ENCODE peak calls at places on chromosomes 2 and 18, in four cellular contexts. D, P, M and G are unnamed samples.

GRCh38 chr2:17672583-17673317 is 80.9 kb downstream of the SMC6 start:
- DNase-seq in D (no peak), P (no peak), M (no peak), G (no peak)

GRCh38 chr2:5932556-5933469 is 240.6 kb downstream of the SOX11 start:
- DNase-seq in D (no peak), P (no peak), M (no peak), G (peak)

GRCh38 chr18:62788111-62788510 is 72.8 kb downstream of the PHLPP1 start:
- DNase-seq in D (no peak), P (no peak), M (no peak), G (no peak)

GRCh38 chr2:12341919-12342318 is 374.8 kb upstream of the TRIB2 start:
- DNase-seq in D (no peak), P (no peak), M (no peak), G (no peak)

GRCh38 chr18:32771871-32772499 is 838 bp downstream of the KLHL14 start:
- DNase-seq in D (no peak), P (no peak), M (no peak), G (no peak)

GRCh38 chr2:132400169-132400900 is 16.3 kb upstream of the GPR39 start:
- DNase-seq in D (no peak), P (no peak), M (no peak), G (no peak)

GRCh38 chr2:165594935-165595255 is 125.4 kb downstream of the CSRNP3 start:
- DNase-seq in D (no peak), P (no peak), M (no peak), G (no peak)

GRCh38 chr2:72145658-72146329 is 1.9 kb downstream of the CYP26B1 start:
- DNase-seq in D (no peak), P (peak), M (no peak), G (no peak)

GRCh38 chr2:30185175-30185574 is 38.4 kb downstream of the YPEL5 start:
- DNase-seq in D (no peak), P (no peak), M (no peak), G (peak)

GRCh38 chr2:97719362-97720155 is 6.2 kb downstream of the ZAP70 start:
- DNase-seq in D (no peak), P (no peak), M (peak), G (no peak)

GRCh38 chr2:15871239-15871783 is 69.0 kb upstream of the MYCN start:
- DNase-seq in D (no peak), P (no peak), M (no peak), G (no peak)

GRCh38 chr2:236164201-236164982 is 3.8 kb downstream of the GBX2 start:
- DNase-seq in D (no peak), P (no peak), M (no peak), G (no peak)

GRCh38 chr2:46329803-46330775 is 32.9 kb downstream of the EPAS1 start:
- DNase-seq in D (no peak), P (no peak), M (no peak), G (no peak)

DNA sequence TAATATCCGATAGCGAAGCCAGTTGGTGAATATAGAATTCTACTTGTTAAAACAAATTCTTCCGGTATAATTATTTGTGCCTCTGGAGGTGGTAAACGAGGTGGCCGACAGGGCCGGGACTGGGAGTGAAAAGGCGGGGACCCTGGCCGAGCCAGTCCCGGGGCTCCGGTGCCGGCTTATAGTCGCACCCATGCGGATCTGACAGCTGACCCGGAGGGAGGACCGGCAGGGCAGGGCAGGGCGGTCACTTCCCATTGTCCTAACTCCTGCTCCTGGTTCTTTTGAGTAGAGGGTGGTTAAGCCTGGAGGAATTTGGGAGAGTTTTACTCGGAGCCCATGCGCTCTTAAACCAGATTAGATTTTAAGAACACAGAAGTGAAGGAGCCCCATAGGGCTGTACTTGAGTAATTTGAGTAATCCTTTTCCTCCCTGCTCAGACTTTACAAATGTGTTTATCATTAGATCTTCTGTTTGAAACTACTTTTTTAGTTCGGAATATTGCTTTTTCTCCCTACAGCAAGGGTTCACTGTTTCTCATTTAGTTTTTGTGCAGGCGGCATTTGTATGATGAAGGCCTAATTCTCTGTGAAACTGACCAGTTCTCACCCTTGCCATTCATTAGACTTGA is 1.8 kb downstream of the B3GNT2 start:
- DNase-seq in D (peak), P (no peak), M (peak), G (no peak)
- H3K4me3 ChIP-seq in D (peak), P (peak), M (peak), G (peak)

DNA sequence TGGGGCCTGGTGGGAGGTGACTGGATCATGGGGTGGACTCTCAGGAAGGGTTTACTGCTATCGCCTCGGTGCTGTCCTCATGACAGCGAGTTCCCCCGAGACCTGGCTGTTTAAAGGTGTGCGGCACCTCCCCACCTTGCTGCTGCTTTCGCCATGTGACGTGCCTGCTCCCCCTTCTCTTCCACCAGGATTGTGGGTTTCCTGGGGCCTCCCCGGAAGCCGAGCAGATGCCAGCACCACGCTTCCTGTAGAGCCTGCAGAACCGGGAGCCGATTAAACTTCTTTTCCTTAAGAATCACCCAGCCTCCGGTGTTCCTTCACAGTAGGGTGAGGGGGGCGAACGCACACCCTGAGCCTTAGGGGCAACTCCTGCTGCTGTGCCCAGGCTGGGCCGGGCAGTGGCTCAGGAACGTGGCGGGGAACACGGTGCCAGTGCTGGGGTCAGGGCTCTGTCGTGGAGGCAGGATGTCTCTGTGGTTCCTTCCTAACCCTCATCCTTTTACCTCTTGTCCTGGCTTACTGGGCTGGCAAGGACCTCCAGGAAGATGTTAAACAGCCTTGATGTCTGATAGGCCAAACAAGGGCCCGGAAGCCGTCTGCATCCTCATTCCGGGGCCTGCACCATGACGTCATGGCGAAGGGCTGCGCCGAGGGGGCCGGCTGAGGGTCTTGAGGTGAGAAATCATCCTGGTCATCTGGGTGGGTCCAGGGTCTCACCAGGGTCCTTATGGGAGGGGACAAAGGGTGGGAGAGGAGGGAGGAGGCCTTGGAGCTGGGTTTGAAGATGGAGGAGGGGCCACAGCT is 12.7 kb downstream of the NEU4 start:
- DNase-seq in D (no peak), P (no peak), M (no peak), G (no peak)
- H3K4me3 ChIP-seq in D (no peak), P (no peak), M (peak), G (no peak)

GRCh38 chr18:967037-967576 is 62.4 kb downstream of the ADCYAP1 start:
- DNase-seq in D (no peak), P (no peak), M (no peak), G (no peak)
- H3K4me3 ChIP-seq in D (no peak), P (no peak), M (no peak), G (no peak)

GRCh38 chr2:10300997-10301945 is 1.4 kb upstream of the HPCAL1 start:
- DNase-seq in D (no peak), P (no peak), M (no peak), G (no peak)
- H3K4me3 ChIP-seq in D (peak), P (no peak), M (no peak), G (no peak)

GRCh38 chr18:47936975-47937374 is 6.5 kb upstream of the SMAD2 start:
- DNase-seq in D (no peak), P (no peak), M (no peak), G (no peak)
- H3K4me3 ChIP-seq in D (no peak), P (no peak), M (no peak), G (no peak)

GRCh38 chr2:231513746-231514224 is 16.5 kb downstream of the NMUR1 start:
- DNase-seq in D (no peak), P (no peak), M (no peak), G (no peak)
- H3K4me3 ChIP-seq in D (peak), P (peak), M (peak), G (peak)

DNA sequence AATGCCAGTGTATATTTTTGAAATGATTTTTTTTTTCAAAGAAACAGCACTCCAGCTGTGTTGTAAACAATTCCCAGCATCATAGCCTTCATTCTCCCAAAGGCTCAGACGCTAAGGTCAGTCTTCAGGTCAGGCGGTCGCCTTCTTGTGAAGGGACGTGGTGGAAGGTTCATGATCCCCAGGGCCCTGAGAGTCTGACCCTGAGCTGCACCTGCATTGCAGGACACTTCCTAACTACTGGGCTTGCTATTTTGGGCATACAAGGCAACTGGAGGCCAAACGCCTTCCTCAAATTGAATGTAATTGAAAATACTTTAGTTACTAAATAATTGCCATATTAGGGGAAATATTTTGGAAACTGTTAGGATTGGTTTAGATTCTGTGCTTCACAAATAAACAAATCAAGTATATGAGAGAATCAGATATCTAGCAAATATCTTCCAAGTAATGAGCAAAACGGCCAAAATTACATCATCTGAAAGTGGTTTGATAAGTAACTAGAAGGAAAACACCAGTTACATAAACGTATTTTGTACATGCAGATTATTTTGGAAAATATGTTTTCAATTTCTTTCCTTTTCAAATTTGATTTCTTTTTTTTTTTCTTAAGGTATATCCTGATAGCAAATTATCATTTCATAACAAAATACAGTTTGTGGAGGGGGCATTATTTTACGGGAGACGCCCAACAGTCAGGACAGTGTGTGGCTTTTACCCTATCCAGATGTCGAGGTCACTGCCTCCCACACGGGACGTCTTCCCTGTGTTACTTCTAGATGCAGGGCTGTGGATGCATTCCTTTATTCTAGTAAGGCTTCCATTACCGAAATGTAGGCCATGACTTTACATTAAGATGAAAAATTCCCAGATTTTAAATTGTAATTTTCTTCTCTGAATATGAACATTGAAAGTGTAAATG is 136.0 kb downstream of the ATP9B start:
- DNase-seq in D (no peak), P (no peak), M (no peak), G (no peak)
- H3K4me3 ChIP-seq in D (no peak), P (no peak), M (no peak), G (no peak)

DNA sequence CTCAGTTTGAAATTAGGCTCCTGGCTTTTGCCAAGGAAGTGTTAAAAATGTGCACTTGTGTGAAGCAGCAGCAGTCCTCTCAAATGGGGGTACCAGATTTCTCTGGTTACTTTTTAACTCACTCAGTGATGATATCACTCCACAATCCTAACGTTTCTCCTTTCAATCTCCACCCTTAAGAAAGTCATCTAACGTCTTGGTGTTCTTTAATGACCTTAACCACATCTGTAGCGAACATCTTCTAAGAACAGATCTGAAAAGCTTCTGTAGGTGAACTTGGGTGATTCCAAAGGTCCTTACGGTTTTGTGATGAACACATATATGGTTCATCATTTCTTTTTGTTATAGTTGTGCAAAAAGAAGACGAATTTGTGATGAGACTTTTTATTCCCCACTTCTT is 73.2 kb downstream of the DOCK10 start:
- DNase-seq in D (no peak), P (no peak), M (no peak), G (no peak)
- H3K4me3 ChIP-seq in D (no peak), P (no peak), M (no peak), G (no peak)